ENCODE peak calls at places on chromosomes 1 and 21, in eight cellular contexts. T, L, Y, U, R, E, G and J are unnamed samples.

GRCh38 chr1:147292012-147292411 is 49.5 kb downstream of the CHD1L start:
- DNase-seq in G (peak; percentile 90), U (no peak), L (no peak), Y (no peak), E (no peak), R (peak; percentile 78), T (peak; percentile 93), J (no peak)

GRCh38 chr1:55006931-55007330 is 8.2 kb downstream of the BSND start:
- DNase-seq in T (no peak), L (no peak), Y (no peak), R (no peak), U (no peak), G (no peak), E (no peak), J (no peak)

GRCh38 chr21:43938751-43939442 is 73.2 kb upstream of the TRAPPC10 start:
- DNase-seq in U (peak; percentile 68), R (peak; percentile 70), L (peak; percentile 75), G (peak; percentile 72), Y (peak; percentile 82), E (peak; percentile 82), T (peak; percentile 59), J (peak; percentile 94)

GRCh38 chr1:151867785-151868403 is 14.4 kb upstream of the THEM5 start:
- DNase-seq in U (peak; percentile 29), R (peak; percentile 94), T (peak; percentile 74), Y (no peak), L (peak; percentile 81), E (no peak), G (peak; percentile 97), J (no peak)

GRCh38 chr1:156669794-156670193 is 7.4 kb downstream of the NES start:
- DNase-seq in G (no peak), E (no peak), L (no peak), R (no peak), T (no peak), U (no peak), Y (no peak), J (no peak)

GRCh38 chr1:21901473-21901847 is 35.6 kb downstream of the HSPG2 start:
- DNase-seq in Y (peak; percentile 69), E (no peak), U (no peak), T (peak; percentile 27), L (no peak), R (no peak), G (peak; percentile 68), J (no peak)

GRCh38 chr1:202088216-202088615 is 34.5 kb upstream of the GPR37L1 start:
- DNase-seq in T (no peak), R (no peak), Y (no peak), G (no peak), L (no peak), U (no peak), E (no peak), J (no peak)

GRCh38 chr1:97192872-97193572 is 471.4 kb downstream of the PTBP2 start:
- DNase-seq in U (peak; percentile 53), T (peak; percentile 99), L (no peak), G (peak; percentile 96), Y (no peak), E (no peak), R (peak; percentile 96), J (no peak)

DNA sequence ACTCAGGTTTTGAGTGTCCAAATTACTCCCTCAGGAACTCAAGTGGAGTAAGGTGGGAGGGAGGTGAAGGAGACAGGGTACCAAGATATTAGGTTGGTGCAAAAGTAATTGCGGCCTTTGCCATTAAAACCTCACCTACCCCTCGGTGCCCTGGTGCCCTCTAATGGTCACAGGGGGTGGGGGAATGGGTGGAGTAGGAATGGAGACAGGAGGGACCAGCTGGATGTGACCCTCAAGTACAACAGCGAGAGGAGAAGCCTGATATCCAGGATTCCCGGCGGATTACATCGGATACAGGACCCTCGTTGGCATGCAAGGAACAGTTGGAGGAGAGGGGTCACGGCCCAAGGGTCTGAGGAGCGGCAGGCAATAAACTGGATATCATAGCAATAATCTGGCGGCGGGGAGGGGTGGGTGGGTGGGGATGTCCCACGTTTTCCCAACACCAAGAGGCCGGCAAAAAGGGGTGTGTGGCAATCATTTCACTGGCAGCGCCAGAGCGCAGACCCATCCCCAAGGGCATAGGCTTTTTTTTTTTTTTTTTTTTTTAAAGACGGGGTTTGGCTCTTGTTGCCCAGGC is 4.3 kb upstream of the ZBTB7B start:
- DNase-seq in E (no peak), G (no peak), L (peak; percentile 32), U (no peak), T (no peak), R (no peak), Y (no peak), J (no peak)
- TF ChIP-seq CTCF in E (no peak), G (peak; percentile 15), L (peak; percentile 22), U (peak; percentile 7), T (no peak), R (no peak), Y (no peak), J (peak; percentile 23)

GRCh38 chr21:38402795-38403194 is 95.5 kb downstream of the ERG start:
- DNase-seq in Y (no peak), R (no peak), T (no peak), G (no peak), E (no peak), U (no peak), L (no peak), J (no peak)
- TF ChIP-seq CTCF in Y (no peak), R (no peak), T (no peak), G (no peak), E (no peak), U (no peak), L (no peak), J (no peak)

GRCh38 chr1:3067301-3067670 is 1.7 kb upstream of the PRDM16 start:
- DNase-seq in L (no peak), Y (no peak), G (no peak), E (peak; percentile 10), U (no peak), T (no peak), R (no peak), J (no peak)

GRCh38 chr1:3066826-3067225 is 2.2 kb upstream of the PRDM16 start:
- DNase-seq in T (no peak), G (no peak), L (no peak), R (no peak), E (peak; percentile 9), Y (no peak), U (no peak), J (no peak)

GRCh38 chr1:3065396-3065795 is 3.6 kb upstream of the PRDM16 start:
- DNase-seq in U (no peak), G (no peak), L (no peak), R (no peak), T (no peak), E (no peak), Y (no peak), J (no peak)

GRCh38 chr1:3065797-3066196 is 3.2 kb upstream of the PRDM16 start:
- DNase-seq in G (no peak), T (no peak), R (no peak), Y (no peak), E (no peak), U (no peak), L (no peak), J (no peak)

DNA sequence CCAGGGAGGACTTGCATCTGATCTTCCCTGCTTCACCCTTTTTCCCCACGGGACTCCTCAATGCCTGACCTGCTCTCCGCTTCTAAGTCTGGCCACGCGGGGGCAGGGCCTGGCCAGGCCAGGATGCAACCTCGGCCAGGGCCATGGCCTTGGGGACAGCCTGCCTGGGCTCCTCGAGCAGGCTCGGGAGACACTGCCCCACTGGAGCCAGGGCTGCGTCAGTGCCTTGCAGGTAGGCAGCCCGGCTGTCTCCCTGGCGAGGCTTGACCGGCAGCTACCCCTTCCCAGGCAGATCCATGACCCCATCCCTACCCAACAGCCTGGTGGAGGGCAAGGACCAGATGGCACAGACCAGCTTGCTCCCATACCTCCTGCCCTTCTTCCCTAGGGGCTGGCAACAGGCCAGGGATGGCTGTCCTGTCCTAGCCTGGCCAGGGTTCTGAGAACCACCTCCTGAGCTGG is 2.7 kb upstream of the PRDM16 start:
- DNase-seq in Y (no peak), R (no peak), L (no peak), E (no peak), G (peak; percentile 22), U (peak; percentile 32), T (no peak), J (no peak)
- TF ChIP-seq CTCF in Y (peak; percentile 55), R (peak; percentile 23), L (no peak), E (no peak), G (peak; percentile 29), U (no peak), T (peak; percentile 28), J (no peak)

DNA sequence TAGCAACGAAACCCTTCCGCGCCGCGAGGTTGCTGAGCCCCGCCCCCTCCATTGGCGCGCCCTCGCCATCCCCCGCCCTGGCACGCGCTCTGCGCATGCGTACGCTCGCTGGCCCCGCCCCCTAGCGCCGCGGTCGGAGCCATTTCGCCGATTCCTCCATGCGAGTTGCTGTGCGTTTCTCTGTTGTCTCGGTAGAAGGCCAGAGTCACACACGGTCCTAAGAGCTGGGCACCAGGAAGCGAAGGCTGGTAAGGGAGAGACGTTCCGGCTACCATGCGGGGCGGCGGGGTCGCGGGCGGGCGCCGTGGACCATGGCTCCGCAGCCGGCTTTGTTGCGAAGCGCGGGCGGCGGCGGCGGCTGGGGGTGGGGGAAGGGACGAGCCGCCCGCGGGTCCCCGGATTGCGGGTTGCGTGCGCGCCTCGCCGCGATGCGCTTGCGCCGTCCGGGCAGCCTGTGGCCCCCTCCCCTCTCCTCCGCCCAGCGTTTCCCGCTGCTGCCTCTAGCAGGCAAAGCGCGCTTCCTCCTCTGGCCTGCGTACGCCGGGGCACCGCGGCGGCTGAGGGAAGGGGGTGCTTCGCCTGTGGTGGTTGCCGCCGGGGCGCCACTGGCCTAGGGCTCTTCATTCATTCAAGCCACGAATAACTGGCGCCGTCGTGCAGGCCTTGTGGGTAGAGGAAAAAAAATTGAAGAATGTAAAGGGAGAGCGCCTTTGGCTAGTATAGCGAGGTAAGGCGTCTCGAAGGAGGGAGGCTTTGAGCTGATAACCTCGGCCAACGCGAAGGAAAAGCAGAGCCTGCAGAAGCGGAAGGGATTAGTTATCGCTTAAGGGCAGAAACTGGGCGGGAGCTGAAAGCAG is at the start of gene DHX9:
- DNase-seq in G (peak; percentile 91), R (peak; percentile 92), L (peak; percentile 95), Y (peak; percentile 92), E (peak; percentile 96), T (peak; percentile 85), U (peak; percentile 91), J (peak; percentile 98)
- TF ChIP-seq CTCF in G (no peak), R (peak; percentile 6), L (peak; percentile 6), Y (peak; percentile 32), E (peak; percentile 13), T (peak; percentile 26), U (no peak), J (no peak)

GRCh38 chr1:190084552-190084951 is 393.1 kb downstream of the BRINP3 start:
- DNase-seq in L (peak; percentile 33), R (no peak), G (no peak), T (no peak), E (peak; percentile 47), Y (no peak), U (peak; percentile 20), J (no peak)
- TF ChIP-seq CTCF in L (peak; percentile 42), R (peak; percentile 13), G (no peak), T (peak; percentile 8), E (peak; percentile 58), Y (no peak), U (no peak), J (peak; percentile 6)